ENCODE peak calls at places on chromosomes 13 and 19, in seven cellular contexts. One of them, this sample, is unnamed.
A peak's percentile ranks its signal among the peaks of the same experiment; 100 is the strongest.

GRCh38 chr13:50410921-50411712 is 395.9 kb downstream of the KCNRG start:
- DNase-seq in epithelial cell of esophagus: peak; percentile 90
- DNase-seq in OCI-LY7: no peak
- DNase-seq in A673: peak; percentile 31
- DNase-seq in GM12864: no peak
- DNase-seq in uterus: peak; percentile 29
- DNase-seq in endothelial cell: no peak
- DNase-seq in this sample: no peak

GRCh38 chr13:112165712-112166111 is 98.8 kb downstream of the SOX1 start:
- DNase-seq in epithelial cell of esophagus: no peak
- DNase-seq in OCI-LY7: no peak
- DNase-seq in A673: no peak
- DNase-seq in GM12864: no peak
- DNase-seq in uterus: no peak
- DNase-seq in endothelial cell: no peak
- DNase-seq in this sample: no peak

GRCh38 chr13:93290503-93290902 is 63.9 kb downstream of the GPC6 start:
- DNase-seq in epithelial cell of esophagus: no peak
- DNase-seq in OCI-LY7: no peak
- DNase-seq in A673: peak; percentile 82
- DNase-seq in GM12864: no peak
- DNase-seq in uterus: no peak
- DNase-seq in endothelial cell: no peak
- DNase-seq in this sample: no peak

GRCh38 chr13:86710013-86710412 is 910.8 kb upstream of the SLITRK6 start:
- DNase-seq in epithelial cell of esophagus: no peak
- DNase-seq in OCI-LY7: no peak
- DNase-seq in A673: no peak
- DNase-seq in GM12864: no peak
- DNase-seq in uterus: no peak
- DNase-seq in endothelial cell: no peak
- DNase-seq in this sample: no peak

GRCh38 chr13:98026457-98026857 is 73.0 kb downstream of the IPO5 start:
- DNase-seq in epithelial cell of esophagus: no peak
- DNase-seq in OCI-LY7: no peak
- DNase-seq in A673: peak; percentile 76
- DNase-seq in GM12864: no peak
- DNase-seq in uterus: no peak
- DNase-seq in endothelial cell: no peak
- DNase-seq in this sample: no peak

GRCh38 chr19:2477141-2477710 is 1.3 kb downstream of the GADD45B start:
- DNase-seq in epithelial cell of esophagus: peak; percentile 76
- DNase-seq in OCI-LY7: peak; percentile 33
- DNase-seq in A673: no peak
- DNase-seq in GM12864: no peak
- DNase-seq in uterus: peak; percentile 39
- DNase-seq in endothelial cell: no peak
- DNase-seq in this sample: no peak

GRCh38 chr19:35913589-35913988 is 5.5 kb upstream of the TYROBP start:
- DNase-seq in epithelial cell of esophagus: peak; percentile 40
- DNase-seq in OCI-LY7: peak; percentile 15
- DNase-seq in A673: no peak
- DNase-seq in GM12864: no peak
- DNase-seq in uterus: no peak
- DNase-seq in endothelial cell: no peak
- DNase-seq in this sample: no peak

GRCh38 chr19:39372047-39372802 is 18.7 kb downstream of the PAF1 start:
- DNase-seq in epithelial cell of esophagus: no peak
- DNase-seq in OCI-LY7: no peak
- DNase-seq in A673: peak; percentile 80
- DNase-seq in GM12864: no peak
- DNase-seq in uterus: peak; percentile 87
- DNase-seq in endothelial cell: no peak
- DNase-seq in this sample: no peak

GRCh38 chr19:39342647-39343305 is 555 bp downstream of the SAMD4B start:
- DNase-seq in epithelial cell of esophagus: peak; percentile 13
- DNase-seq in OCI-LY7: no peak
- DNase-seq in A673: no peak
- DNase-seq in GM12864: no peak
- DNase-seq in uterus: peak; percentile 41
- DNase-seq in endothelial cell: peak; percentile 18
- DNase-seq in this sample: no peak

GRCh38 chr13:20654156-20654555 is 49.3 kb upstream of the IL17D start:
- DNase-seq in epithelial cell of esophagus: no peak
- DNase-seq in OCI-LY7: no peak
- DNase-seq in A673: peak; percentile 12
- DNase-seq in GM12864: no peak
- DNase-seq in uterus: no peak
- DNase-seq in endothelial cell: no peak
- DNase-seq in this sample: no peak

GRCh38 chr13:20825476-20825875 is 51.7 kb upstream of the EEF1AKMT1 start:
- DNase-seq in epithelial cell of esophagus: no peak
- DNase-seq in OCI-LY7: peak; percentile 21
- DNase-seq in A673: no peak
- DNase-seq in GM12864: no peak
- DNase-seq in uterus: no peak
- DNase-seq in endothelial cell: no peak
- DNase-seq in this sample: no peak

GRCh38 chr13:59531571-59532091 is 632.1 kb downstream of the DIAPH3 start:
- DNase-seq in epithelial cell of esophagus: peak; percentile 80
- DNase-seq in OCI-LY7: no peak
- DNase-seq in A673: peak; percentile 91
- DNase-seq in GM12864: no peak
- DNase-seq in uterus: peak; percentile 77
- DNase-seq in endothelial cell: peak; percentile 67
- DNase-seq in this sample: no peak

GRCh38 chr19:42396248-42396541 is 6.1 kb upstream of the CNFN start:
- DNase-seq in epithelial cell of esophagus: no peak
- DNase-seq in OCI-LY7: peak; percentile 17
- DNase-seq in A673: no peak
- DNase-seq in GM12864: no peak
- DNase-seq in uterus: no peak
- DNase-seq in endothelial cell: peak; percentile 18
- DNase-seq in this sample: no peak

GRCh38 chr19:12996542-12997094 is 1.3 kb downstream of the NFIX start:
- DNase-seq in epithelial cell of esophagus: no peak
- DNase-seq in OCI-LY7: no peak
- DNase-seq in A673: no peak
- DNase-seq in GM12864: no peak
- DNase-seq in uterus: no peak
- DNase-seq in endothelial cell: no peak
- DNase-seq in this sample: no peak
- TF ChIP-seq CTCF in epithelial cell of esophagus: no peak
- TF ChIP-seq CTCF in OCI-LY7: no peak
- TF ChIP-seq CTCF in A673: no peak
- TF ChIP-seq CTCF in GM12864: no peak
- TF ChIP-seq CTCF in uterus: no peak
- TF ChIP-seq CTCF in endothelial cell: no peak
- TF ChIP-seq CTCF in this sample: no peak

GRCh38 chr19:8025321-8025720 is 19.9 kb upstream of the ELAVL1 start:
- DNase-seq in epithelial cell of esophagus: no peak
- DNase-seq in OCI-LY7: peak; percentile 27
- DNase-seq in A673: no peak
- DNase-seq in GM12864: no peak
- DNase-seq in uterus: no peak
- DNase-seq in endothelial cell: no peak
- DNase-seq in this sample: no peak
- TF ChIP-seq CTCF in epithelial cell of esophagus: no peak
- TF ChIP-seq CTCF in OCI-LY7: no peak
- TF ChIP-seq CTCF in A673: no peak
- TF ChIP-seq CTCF in GM12864: no peak
- TF ChIP-seq CTCF in uterus: no peak
- TF ChIP-seq CTCF in endothelial cell: no peak
- TF ChIP-seq CTCF in this sample: no peak

GRCh38 chr13:79637086-79637763 is 156.3 kb downstream of the NDFIP2 start:
- DNase-seq in epithelial cell of esophagus: no peak
- DNase-seq in OCI-LY7: no peak
- DNase-seq in A673: peak; percentile 4
- DNase-seq in GM12864: no peak
- DNase-seq in uterus: no peak
- DNase-seq in endothelial cell: no peak
- DNase-seq in this sample: no peak
- TF ChIP-seq CTCF in epithelial cell of esophagus: no peak
- TF ChIP-seq CTCF in OCI-LY7: no peak
- TF ChIP-seq CTCF in A673: no peak
- TF ChIP-seq CTCF in GM12864: no peak
- TF ChIP-seq CTCF in uterus: no peak
- TF ChIP-seq CTCF in endothelial cell: no peak
- TF ChIP-seq CTCF in this sample: no peak

DNA sequence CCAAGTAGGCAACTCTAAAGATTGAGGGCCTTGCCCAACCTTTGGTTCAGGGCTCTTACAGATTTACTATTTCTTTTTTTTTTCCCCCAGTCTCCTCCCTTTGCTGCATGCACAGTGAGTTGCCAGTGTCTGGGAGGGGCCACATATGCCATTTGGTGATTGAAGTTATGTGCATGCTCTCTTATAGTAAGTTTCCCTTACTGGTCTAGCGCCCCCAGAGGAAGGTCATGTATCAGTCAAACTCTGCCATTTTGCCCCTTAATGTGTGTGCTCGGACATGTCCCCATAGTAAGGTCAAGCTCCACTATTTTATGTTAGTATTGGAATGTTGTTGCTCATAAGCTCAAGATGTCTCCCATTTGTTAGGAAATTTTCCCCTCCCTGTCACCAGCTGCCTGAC is 1138.0 kb upstream of the SLC10A2 start:
- DNase-seq in epithelial cell of esophagus: no peak
- DNase-seq in OCI-LY7: no peak
- DNase-seq in A673: no peak
- DNase-seq in GM12864: no peak
- DNase-seq in uterus: no peak
- DNase-seq in endothelial cell: no peak
- DNase-seq in this sample: no peak
- TF ChIP-seq CTCF in epithelial cell of esophagus: no peak
- TF ChIP-seq CTCF in OCI-LY7: peak; percentile 63
- TF ChIP-seq CTCF in A673: peak; percentile 28
- TF ChIP-seq CTCF in GM12864: peak; percentile 27
- TF ChIP-seq CTCF in uterus: no peak
- TF ChIP-seq CTCF in endothelial cell: no peak
- TF ChIP-seq CTCF in this sample: no peak

GRCh38 chr19:959935-960502 is 24.1 kb upstream of the WDR18 start:
- DNase-seq in epithelial cell of esophagus: no peak
- DNase-seq in OCI-LY7: no peak
- DNase-seq in A673: no peak
- DNase-seq in GM12864: no peak
- DNase-seq in uterus: no peak
- DNase-seq in endothelial cell: no peak
- DNase-seq in this sample: no peak
- TF ChIP-seq CTCF in epithelial cell of esophagus: no peak
- TF ChIP-seq CTCF in OCI-LY7: no peak
- TF ChIP-seq CTCF in A673: no peak
- TF ChIP-seq CTCF in GM12864: no peak
- TF ChIP-seq CTCF in uterus: no peak
- TF ChIP-seq CTCF in endothelial cell: no peak
- TF ChIP-seq CTCF in this sample: peak; percentile 19